ENCODE peak calls at places on chromosome 21, in ten cellular contexts. One of them, this sample, is unnamed.

GRCh38 chr21:33865996-33866575 is 49.5 kb downstream of the ATP5PO start:
- DNase-seq in breast epithelium: no peak
- DNase-seq in RWPE1: no peak
- DNase-seq in epithelial cell of esophagus: no peak
- DNase-seq in tibial artery: no peak
- DNase-seq in dorsolateral prefrontal cortex: no peak
- DNase-seq in HCT116: no peak
- DNase-seq in tibial nerve: no peak
- DNase-seq in adrenal gland: no peak
- DNase-seq in nephron progenitor cell: no peak
- DNase-seq in this sample: no peak

GRCh38 chr21:36203603-36203889 is 46.9 kb downstream of the DOP1B start:
- DNase-seq in breast epithelium: no peak
- DNase-seq in RWPE1: peak
- DNase-seq in epithelial cell of esophagus: peak
- DNase-seq in tibial artery: no peak
- DNase-seq in dorsolateral prefrontal cortex: no peak
- DNase-seq in HCT116: peak
- DNase-seq in tibial nerve: no peak
- DNase-seq in adrenal gland: peak
- DNase-seq in nephron progenitor cell: no peak
- DNase-seq in this sample: peak

GRCh38 chr21:38631676-38632075 is 133.4 kb upstream of the ERG start:
- DNase-seq in breast epithelium: no peak
- DNase-seq in RWPE1: no peak
- DNase-seq in epithelial cell of esophagus: peak
- DNase-seq in tibial artery: no peak
- DNase-seq in dorsolateral prefrontal cortex: no peak
- DNase-seq in HCT116: no peak
- DNase-seq in tibial nerve: no peak
- DNase-seq in adrenal gland: no peak
- DNase-seq in nephron progenitor cell: no peak
- DNase-seq in this sample: no peak

GRCh38 chr21:36419241-36419640 is 34.0 kb downstream of the CHAF1B start:
- DNase-seq in breast epithelium: no peak
- DNase-seq in RWPE1: no peak
- DNase-seq in epithelial cell of esophagus: no peak
- DNase-seq in tibial artery: no peak
- DNase-seq in dorsolateral prefrontal cortex: no peak
- DNase-seq in HCT116: no peak
- DNase-seq in tibial nerve: no peak
- DNase-seq in adrenal gland: no peak
- DNase-seq in nephron progenitor cell: no peak
- DNase-seq in this sample: no peak

GRCh38 chr21:32389337-32390015 is 3.3 kb downstream of the URB1 start:
- DNase-seq in breast epithelium: no peak
- DNase-seq in RWPE1: no peak
- DNase-seq in epithelial cell of esophagus: peak
- DNase-seq in tibial artery: no peak
- DNase-seq in dorsolateral prefrontal cortex: no peak
- DNase-seq in HCT116: no peak
- DNase-seq in tibial nerve: no peak
- DNase-seq in adrenal gland: no peak
- DNase-seq in nephron progenitor cell: no peak
- DNase-seq in this sample: no peak

GRCh38 chr21:41068411-41069304 is 99.3 kb upstream of the BACE2 start:
- DNase-seq in breast epithelium: peak
- DNase-seq in RWPE1: peak
- DNase-seq in epithelial cell of esophagus: peak
- DNase-seq in tibial artery: peak
- DNase-seq in dorsolateral prefrontal cortex: peak
- DNase-seq in HCT116: peak
- DNase-seq in tibial nerve: peak
- DNase-seq in adrenal gland: peak
- DNase-seq in nephron progenitor cell: peak
- DNase-seq in this sample: peak

GRCh38 chr21:32994305-32994704 is 31.4 kb upstream of the OLIG2 start:
- DNase-seq in breast epithelium: no peak
- DNase-seq in RWPE1: peak
- DNase-seq in epithelial cell of esophagus: peak
- DNase-seq in tibial artery: no peak
- DNase-seq in dorsolateral prefrontal cortex: no peak
- DNase-seq in HCT116: no peak
- DNase-seq in tibial nerve: no peak
- DNase-seq in adrenal gland: no peak
- DNase-seq in nephron progenitor cell: no peak
- DNase-seq in this sample: no peak

GRCh38 chr21:42534901-42535378 is 21.3 kb downstream of the SLC37A1 start:
- DNase-seq in breast epithelium: no peak
- DNase-seq in RWPE1: no peak
- DNase-seq in epithelial cell of esophagus: no peak
- DNase-seq in tibial artery: no peak
- DNase-seq in dorsolateral prefrontal cortex: no peak
- DNase-seq in HCT116: no peak
- DNase-seq in tibial nerve: no peak
- DNase-seq in adrenal gland: no peak
- DNase-seq in nephron progenitor cell: no peak
- DNase-seq in this sample: no peak

GRCh38 chr21:45769239-45769758 is 125.8 kb downstream of the PCBP3 start:
- DNase-seq in breast epithelium: no peak
- DNase-seq in RWPE1: no peak
- DNase-seq in epithelial cell of esophagus: no peak
- DNase-seq in tibial artery: no peak
- DNase-seq in dorsolateral prefrontal cortex: no peak
- DNase-seq in HCT116: no peak
- DNase-seq in tibial nerve: no peak
- DNase-seq in adrenal gland: no peak
- DNase-seq in nephron progenitor cell: no peak
- DNase-seq in this sample: no peak

GRCh38 chr21:45769896-45770295 is 126.4 kb downstream of the PCBP3 start:
- DNase-seq in breast epithelium: no peak
- DNase-seq in RWPE1: no peak
- DNase-seq in epithelial cell of esophagus: no peak
- DNase-seq in tibial artery: no peak
- DNase-seq in dorsolateral prefrontal cortex: no peak
- DNase-seq in HCT116: no peak
- DNase-seq in tibial nerve: no peak
- DNase-seq in adrenal gland: no peak
- DNase-seq in nephron progenitor cell: no peak
- DNase-seq in this sample: no peak

GRCh38 chr21:45767071-45768006 is 123.8 kb downstream of the PCBP3 start:
- DNase-seq in breast epithelium: no peak
- DNase-seq in RWPE1: no peak
- DNase-seq in epithelial cell of esophagus: no peak
- DNase-seq in tibial artery: no peak
- DNase-seq in dorsolateral prefrontal cortex: no peak
- DNase-seq in HCT116: no peak
- DNase-seq in tibial nerve: no peak
- DNase-seq in adrenal gland: no peak
- DNase-seq in nephron progenitor cell: no peak
- DNase-seq in this sample: no peak

GRCh38 chr21:45768011-45768740 is 124.7 kb downstream of the PCBP3 start:
- DNase-seq in breast epithelium: no peak
- DNase-seq in RWPE1: no peak
- DNase-seq in epithelial cell of esophagus: no peak
- DNase-seq in tibial artery: no peak
- DNase-seq in dorsolateral prefrontal cortex: no peak
- DNase-seq in HCT116: no peak
- DNase-seq in tibial nerve: no peak
- DNase-seq in adrenal gland: no peak
- DNase-seq in nephron progenitor cell: no peak
- DNase-seq in this sample: no peak

DNA sequence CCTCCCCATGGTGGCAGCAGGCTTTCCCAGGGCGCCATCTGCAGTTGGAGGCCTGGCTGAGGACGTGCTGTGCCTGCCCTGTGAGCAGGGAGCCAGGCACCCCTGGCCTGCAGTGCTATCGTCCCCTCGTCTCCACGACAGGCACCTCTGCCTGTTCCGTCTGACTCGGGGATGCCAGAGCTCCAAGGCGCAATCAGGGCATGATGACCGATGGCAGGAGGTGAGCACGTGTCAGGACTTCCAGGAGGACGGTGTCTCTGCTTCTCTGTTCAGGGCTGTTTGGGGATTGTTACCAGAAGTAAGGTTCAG is 125.2 kb downstream of the PCBP3 start:
- DNase-seq in breast epithelium: no peak
- DNase-seq in RWPE1: no peak
- DNase-seq in epithelial cell of esophagus: no peak
- DNase-seq in tibial artery: no peak
- DNase-seq in dorsolateral prefrontal cortex: no peak
- DNase-seq in HCT116: no peak
- DNase-seq in tibial nerve: no peak
- DNase-seq in adrenal gland: no peak
- DNase-seq in nephron progenitor cell: no peak
- DNase-seq in this sample: no peak
- TF ChIP-seq CTCF in breast epithelium: no peak
- TF ChIP-seq CTCF in RWPE1: no peak
- TF ChIP-seq CTCF in epithelial cell of esophagus: no peak
- TF ChIP-seq CTCF in tibial artery: no peak
- TF ChIP-seq CTCF in dorsolateral prefrontal cortex: no peak
- TF ChIP-seq CTCF in HCT116: peak
- TF ChIP-seq CTCF in tibial nerve: no peak
- TF ChIP-seq CTCF in adrenal gland: no peak
- TF ChIP-seq CTCF in nephron progenitor cell: no peak
- TF ChIP-seq CTCF in this sample: no peak

DNA sequence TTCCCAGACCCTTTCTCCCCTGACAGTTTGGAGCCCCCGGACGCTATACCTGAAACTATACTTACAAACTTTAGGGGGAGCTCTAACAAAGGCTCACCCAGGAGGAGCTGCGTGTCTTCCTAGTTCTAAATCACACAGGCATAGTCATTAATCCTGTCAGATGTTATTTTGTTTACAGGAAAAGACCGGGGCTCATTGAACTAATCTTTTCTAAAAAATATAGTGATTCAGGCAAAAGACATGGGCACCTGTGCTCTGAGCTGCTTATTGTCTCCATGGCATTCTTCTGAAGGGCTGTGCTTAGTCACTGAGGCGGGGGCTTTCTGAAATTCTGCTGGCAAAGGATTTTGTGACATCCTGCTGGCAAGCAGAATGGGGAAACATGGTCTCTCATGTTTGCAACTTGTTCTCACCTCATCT is 1577.0 kb downstream of the NCAM2 start:
- DNase-seq in breast epithelium: no peak
- DNase-seq in RWPE1: peak
- DNase-seq in epithelial cell of esophagus: no peak
- DNase-seq in tibial artery: no peak
- DNase-seq in dorsolateral prefrontal cortex: no peak
- DNase-seq in HCT116: no peak
- DNase-seq in tibial nerve: no peak
- DNase-seq in adrenal gland: no peak
- DNase-seq in nephron progenitor cell: peak
- DNase-seq in this sample: no peak
- TF ChIP-seq CTCF in breast epithelium: no peak
- TF ChIP-seq CTCF in RWPE1: no peak
- TF ChIP-seq CTCF in epithelial cell of esophagus: no peak
- TF ChIP-seq CTCF in tibial artery: no peak
- TF ChIP-seq CTCF in dorsolateral prefrontal cortex: peak
- TF ChIP-seq CTCF in HCT116: no peak
- TF ChIP-seq CTCF in tibial nerve: peak
- TF ChIP-seq CTCF in adrenal gland: peak
- TF ChIP-seq CTCF in nephron progenitor cell: peak
- TF ChIP-seq CTCF in this sample: no peak

GRCh38 chr21:28267449-28267848 is 725.2 kb downstream of the LTN1 start:
- DNase-seq in breast epithelium: no peak
- DNase-seq in RWPE1: no peak
- DNase-seq in epithelial cell of esophagus: no peak
- DNase-seq in tibial artery: no peak
- DNase-seq in dorsolateral prefrontal cortex: no peak
- DNase-seq in HCT116: no peak
- DNase-seq in tibial nerve: no peak
- DNase-seq in adrenal gland: no peak
- DNase-seq in nephron progenitor cell: no peak
- DNase-seq in this sample: no peak

GRCh38 chr21:28272272-28272992 is 720.2 kb downstream of the LTN1 start:
- DNase-seq in breast epithelium: no peak
- DNase-seq in RWPE1: no peak
- DNase-seq in epithelial cell of esophagus: no peak
- DNase-seq in tibial artery: no peak
- DNase-seq in dorsolateral prefrontal cortex: no peak
- DNase-seq in HCT116: no peak
- DNase-seq in tibial nerve: no peak
- DNase-seq in adrenal gland: no peak
- DNase-seq in nephron progenitor cell: no peak
- DNase-seq in this sample: no peak

GRCh38 chr21:28268685-28269084 is 724.0 kb downstream of the LTN1 start:
- DNase-seq in breast epithelium: no peak
- DNase-seq in RWPE1: no peak
- DNase-seq in epithelial cell of esophagus: no peak
- DNase-seq in tibial artery: no peak
- DNase-seq in dorsolateral prefrontal cortex: no peak
- DNase-seq in HCT116: no peak
- DNase-seq in tibial nerve: no peak
- DNase-seq in adrenal gland: no peak
- DNase-seq in nephron progenitor cell: no peak
- DNase-seq in this sample: no peak

GRCh38 chr21:28266061-28266460 is 726.6 kb downstream of the LTN1 start:
- DNase-seq in breast epithelium: no peak
- DNase-seq in RWPE1: no peak
- DNase-seq in epithelial cell of esophagus: no peak
- DNase-seq in tibial artery: no peak
- DNase-seq in dorsolateral prefrontal cortex: no peak
- DNase-seq in HCT116: no peak
- DNase-seq in tibial nerve: no peak
- DNase-seq in adrenal gland: no peak
- DNase-seq in nephron progenitor cell: no peak
- DNase-seq in this sample: no peak

DNA sequence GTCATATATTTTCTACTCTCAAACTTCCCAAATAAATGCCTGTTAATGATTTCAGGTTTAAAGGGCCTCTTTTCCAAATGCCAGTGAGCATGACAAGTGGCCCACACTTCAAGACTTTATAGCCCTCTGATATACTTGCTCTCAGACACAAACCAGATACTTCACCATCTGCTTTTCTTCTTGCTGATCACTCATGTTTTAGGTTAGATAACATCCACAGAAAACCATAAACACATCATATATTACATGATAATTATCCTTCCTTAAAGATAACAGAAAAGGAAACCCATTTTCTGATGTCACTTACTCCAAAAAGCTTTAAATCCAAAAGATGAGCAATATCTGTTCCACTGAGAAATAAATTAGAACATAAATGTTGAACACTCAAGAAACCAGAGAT is 723.5 kb downstream of the LTN1 start:
- DNase-seq in breast epithelium: no peak
- DNase-seq in RWPE1: no peak
- DNase-seq in epithelial cell of esophagus: no peak
- DNase-seq in tibial artery: no peak
- DNase-seq in dorsolateral prefrontal cortex: no peak
- DNase-seq in HCT116: no peak
- DNase-seq in tibial nerve: no peak
- DNase-seq in adrenal gland: no peak
- DNase-seq in nephron progenitor cell: no peak
- DNase-seq in this sample: no peak
- TF ChIP-seq CTCF in breast epithelium: no peak
- TF ChIP-seq CTCF in RWPE1: no peak
- TF ChIP-seq CTCF in epithelial cell of esophagus: no peak
- TF ChIP-seq CTCF in tibial artery: no peak
- TF ChIP-seq CTCF in dorsolateral prefrontal cortex: no peak
- TF ChIP-seq CTCF in HCT116: no peak
- TF ChIP-seq CTCF in tibial nerve: no peak
- TF ChIP-seq CTCF in adrenal gland: no peak
- TF ChIP-seq CTCF in nephron progenitor cell: no peak
- TF ChIP-seq CTCF in this sample: no peak

DNA sequence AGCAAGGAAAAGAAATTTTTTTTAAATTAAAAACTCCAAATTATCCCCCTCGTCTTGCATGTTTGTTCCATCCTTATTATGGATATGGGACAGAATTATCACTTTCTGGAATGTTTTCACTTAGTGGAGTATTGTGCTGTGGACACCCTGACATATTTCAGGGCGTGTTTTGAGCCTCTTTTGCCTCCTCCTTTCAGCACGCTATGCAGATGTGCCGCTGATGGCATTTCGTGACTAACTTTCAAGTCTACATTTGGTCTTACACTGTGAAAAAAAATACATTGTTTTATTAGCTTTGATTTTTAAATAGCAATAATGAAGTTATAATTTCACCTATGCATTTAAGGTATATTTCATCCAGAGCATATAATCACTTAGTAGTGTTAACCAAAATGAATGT is 738.7 kb downstream of the LTN1 start:
- DNase-seq in breast epithelium: no peak
- DNase-seq in RWPE1: no peak
- DNase-seq in epithelial cell of esophagus: no peak
- DNase-seq in tibial artery: no peak
- DNase-seq in dorsolateral prefrontal cortex: no peak
- DNase-seq in HCT116: no peak
- DNase-seq in tibial nerve: no peak
- DNase-seq in adrenal gland: no peak
- DNase-seq in nephron progenitor cell: no peak
- DNase-seq in this sample: no peak
- TF ChIP-seq CTCF in breast epithelium: no peak
- TF ChIP-seq CTCF in RWPE1: no peak
- TF ChIP-seq CTCF in epithelial cell of esophagus: no peak
- TF ChIP-seq CTCF in tibial artery: no peak
- TF ChIP-seq CTCF in dorsolateral prefrontal cortex: no peak
- TF ChIP-seq CTCF in HCT116: no peak
- TF ChIP-seq CTCF in tibial nerve: no peak
- TF ChIP-seq CTCF in adrenal gland: no peak
- TF ChIP-seq CTCF in nephron progenitor cell: no peak
- TF ChIP-seq CTCF in this sample: no peak